ENCODE peak calls at places on chromosomes 13 and 19, in six cellular contexts. One of them, this sample, is unnamed.

GRCh38 chr13:66048888-66049287 is 1181.2 kb downstream of the PCDH9 start:
- DNase-seq in Daoy: no peak
- DNase-seq in left kidney: no peak
- DNase-seq in LoVo: no peak
- DNase-seq in Ammon's horn: no peak
- DNase-seq in fibroblast of pulmonary artery: no peak
- DNase-seq in this sample: no peak

GRCh38 chr13:92842145-92842544 is 384.5 kb upstream of the GPC6 start:
- DNase-seq in Daoy: peak; percentile 15
- DNase-seq in left kidney: no peak
- DNase-seq in LoVo: no peak
- DNase-seq in Ammon's horn: no peak
- DNase-seq in fibroblast of pulmonary artery: peak; percentile 92
- DNase-seq in this sample: no peak

GRCh38 chr13:88908896-88909535 is 1237.8 kb downstream of the SLITRK5 start:
- DNase-seq in Daoy: no peak
- DNase-seq in left kidney: peak; percentile 3
- DNase-seq in LoVo: no peak
- DNase-seq in Ammon's horn: peak; percentile 36
- DNase-seq in fibroblast of pulmonary artery: no peak
- DNase-seq in this sample: no peak

GRCh38 chr13:44230736-44231135 is 142.9 kb upstream of the SERP2 start:
- DNase-seq in Daoy: no peak
- DNase-seq in left kidney: no peak
- DNase-seq in LoVo: no peak
- DNase-seq in Ammon's horn: no peak
- DNase-seq in fibroblast of pulmonary artery: peak; percentile 59
- DNase-seq in this sample: no peak

GRCh38 chr19:27851543-27852060 is 1361.3 kb downstream of the UQCRFS1 start:
- DNase-seq in Daoy: no peak
- DNase-seq in left kidney: no peak
- DNase-seq in LoVo: no peak
- DNase-seq in Ammon's horn: no peak
- DNase-seq in fibroblast of pulmonary artery: no peak
- DNase-seq in this sample: no peak

GRCh38 chr13:97726664-97727235 is 226.7 kb upstream of the IPO5 start:
- DNase-seq in Daoy: no peak
- DNase-seq in left kidney: no peak
- DNase-seq in LoVo: no peak
- DNase-seq in Ammon's horn: no peak
- DNase-seq in fibroblast of pulmonary artery: peak; percentile 94
- DNase-seq in this sample: no peak

GRCh38 chr13:40667622-40667978 is 1.2 kb upstream of the FOXO1 start:
- DNase-seq in Daoy: no peak
- DNase-seq in left kidney: no peak
- DNase-seq in LoVo: no peak
- DNase-seq in Ammon's horn: peak; percentile 16
- DNase-seq in fibroblast of pulmonary artery: no peak
- DNase-seq in this sample: no peak

GRCh38 chr13:112522578-112522977 is 65.4 kb downstream of the TUBGCP3 start:
- DNase-seq in Daoy: no peak
- DNase-seq in left kidney: no peak
- DNase-seq in LoVo: no peak
- DNase-seq in Ammon's horn: no peak
- DNase-seq in fibroblast of pulmonary artery: no peak
- DNase-seq in this sample: no peak

GRCh38 chr19:40055832-40056504 is at the start of gene ZNF780B:
- DNase-seq in Daoy: peak; percentile 69
- DNase-seq in left kidney: peak; percentile 87
- DNase-seq in LoVo: peak; percentile 63
- DNase-seq in Ammon's horn: peak; percentile 82
- DNase-seq in fibroblast of pulmonary artery: peak; percentile 59
- DNase-seq in this sample: peak; percentile 84

GRCh38 chr13:101649490-101650126 is 197.1 kb downstream of the ITGBL1 start:
- DNase-seq in Daoy: peak; percentile 10
- DNase-seq in left kidney: peak; percentile 86
- DNase-seq in LoVo: no peak
- DNase-seq in Ammon's horn: no peak
- DNase-seq in fibroblast of pulmonary artery: peak; percentile 72
- DNase-seq in this sample: no peak

GRCh38 chr19:50460161-50460765 is 16.0 kb upstream of the EMC10 start:
- DNase-seq in Daoy: peak; percentile 70
- DNase-seq in left kidney: peak; percentile 79
- DNase-seq in LoVo: no peak
- DNase-seq in Ammon's horn: no peak
- DNase-seq in fibroblast of pulmonary artery: peak; percentile 30
- DNase-seq in this sample: no peak

GRCh38 chr13:32610538-32610937 is 24.3 kb downstream of the PDS5B start:
- DNase-seq in Daoy: no peak
- DNase-seq in left kidney: no peak
- DNase-seq in LoVo: no peak
- DNase-seq in Ammon's horn: no peak
- DNase-seq in fibroblast of pulmonary artery: no peak
- DNase-seq in this sample: no peak

GRCh38 chr13:20109037-20109436 is 51.8 kb downstream of the GJA3 start:
- DNase-seq in Daoy: no peak
- DNase-seq in left kidney: no peak
- DNase-seq in LoVo: no peak
- DNase-seq in Ammon's horn: no peak
- DNase-seq in fibroblast of pulmonary artery: no peak
- DNase-seq in this sample: no peak

GRCh38 chr13:78187781-78188180 is 269.1 kb upstream of the EDNRB start:
- DNase-seq in Daoy: no peak
- DNase-seq in left kidney: no peak
- DNase-seq in LoVo: no peak
- DNase-seq in Ammon's horn: no peak
- DNase-seq in fibroblast of pulmonary artery: no peak
- DNase-seq in this sample: no peak

GRCh38 chr19:7883796-7884570 is 4.3 kb upstream of the LRRC8E start:
- DNase-seq in Daoy: peak; percentile 58
- DNase-seq in left kidney: no peak
- DNase-seq in LoVo: no peak
- DNase-seq in Ammon's horn: no peak
- DNase-seq in fibroblast of pulmonary artery: no peak
- DNase-seq in this sample: no peak

GRCh38 chr13:43751624-43752023 is 35.1 kb downstream of the ENOX1 start:
- DNase-seq in Daoy: no peak
- DNase-seq in left kidney: no peak
- DNase-seq in LoVo: no peak
- DNase-seq in Ammon's horn: no peak
- DNase-seq in fibroblast of pulmonary artery: peak; percentile 11
- DNase-seq in this sample: no peak

GRCh38 chr13:62123409-62123808 is 707.8 kb upstream of the PCDH20 start:
- DNase-seq in Daoy: no peak
- DNase-seq in left kidney: no peak
- DNase-seq in LoVo: no peak
- DNase-seq in Ammon's horn: no peak
- DNase-seq in fibroblast of pulmonary artery: no peak
- DNase-seq in this sample: no peak

GRCh38 chr13:59643906-59644626 is 519.7 kb downstream of the DIAPH3 start:
- DNase-seq in Daoy: no peak
- DNase-seq in left kidney: peak; percentile 34
- DNase-seq in LoVo: peak; percentile 48
- DNase-seq in Ammon's horn: no peak
- DNase-seq in fibroblast of pulmonary artery: no peak
- DNase-seq in this sample: no peak

GRCh38 chr19:41412953-41413352 is 14.2 kb downstream of the B3GNT8 start:
- DNase-seq in Daoy: no peak
- DNase-seq in left kidney: no peak
- DNase-seq in LoVo: no peak
- DNase-seq in Ammon's horn: no peak
- DNase-seq in fibroblast of pulmonary artery: no peak
- DNase-seq in this sample: no peak

GRCh38 chr13:75635101-75635620 is 969 bp upstream of the LMO7 start:
- DNase-seq in Daoy: peak; percentile 2
- DNase-seq in left kidney: no peak
- DNase-seq in LoVo: no peak
- DNase-seq in Ammon's horn: no peak
- DNase-seq in fibroblast of pulmonary artery: no peak
- DNase-seq in this sample: no peak

GRCh38 chr19:34757441-34757840 is 15.6 kb downstream of the ZNF599 start:
- DNase-seq in Daoy: no peak
- DNase-seq in left kidney: no peak
- DNase-seq in LoVo: no peak
- DNase-seq in Ammon's horn: no peak
- DNase-seq in fibroblast of pulmonary artery: no peak
- DNase-seq in this sample: no peak

GRCh38 chr19:30118760-30119159 is 176.7 kb downstream of the URI1 start:
- DNase-seq in Daoy: no peak
- DNase-seq in left kidney: no peak
- DNase-seq in LoVo: no peak
- DNase-seq in Ammon's horn: no peak
- DNase-seq in fibroblast of pulmonary artery: no peak
- DNase-seq in this sample: no peak

GRCh38 chr13:79075703-79076102 is 330.4 kb downstream of the RBM26 start:
- DNase-seq in Daoy: no peak
- DNase-seq in left kidney: no peak
- DNase-seq in LoVo: no peak
- DNase-seq in Ammon's horn: no peak
- DNase-seq in fibroblast of pulmonary artery: no peak
- DNase-seq in this sample: no peak

GRCh38 chr13:40589285-40590109 is 76.9 kb downstream of the FOXO1 start:
- DNase-seq in Daoy: peak; percentile 56
- DNase-seq in left kidney: peak; percentile 79
- DNase-seq in LoVo: no peak
- DNase-seq in Ammon's horn: peak; percentile 83
- DNase-seq in fibroblast of pulmonary artery: peak; percentile 90
- DNase-seq in this sample: peak; percentile 22

GRCh38 chr19:17248011-17248776 is 2.5 kb upstream of the NR2F6 start:
- DNase-seq in Daoy: no peak
- DNase-seq in left kidney: peak; percentile 84
- DNase-seq in LoVo: no peak
- DNase-seq in Ammon's horn: no peak
- DNase-seq in fibroblast of pulmonary artery: no peak
- DNase-seq in this sample: peak; percentile 20

GRCh38 chr13:30580852-30581502 is 36.7 kb upstream of the USPL1 start:
- DNase-seq in Daoy: peak; percentile 46
- DNase-seq in left kidney: no peak
- DNase-seq in LoVo: no peak
- DNase-seq in Ammon's horn: no peak
- DNase-seq in fibroblast of pulmonary artery: no peak
- DNase-seq in this sample: no peak

GRCh38 chr19:44554641-44555246 is 25.3 kb upstream of the CEACAM20 start:
- DNase-seq in Daoy: no peak
- DNase-seq in left kidney: no peak
- DNase-seq in LoVo: no peak
- DNase-seq in Ammon's horn: no peak
- DNase-seq in fibroblast of pulmonary artery: no peak
- DNase-seq in this sample: no peak

GRCh38 chr19:45439569-45440258 is 16.0 kb upstream of the ERCC1 start:
- DNase-seq in Daoy: peak; percentile 84
- DNase-seq in left kidney: peak; percentile 85
- DNase-seq in LoVo: peak; percentile 78
- DNase-seq in Ammon's horn: peak; percentile 82
- DNase-seq in fibroblast of pulmonary artery: peak; percentile 73
- DNase-seq in this sample: peak; percentile 85

GRCh38 chr13:82947121-82948077 is 934.9 kb downstream of the SLITRK1 start:
- DNase-seq in Daoy: no peak
- DNase-seq in left kidney: peak; percentile 23
- DNase-seq in LoVo: peak; percentile 19
- DNase-seq in Ammon's horn: no peak
- DNase-seq in fibroblast of pulmonary artery: peak; percentile 3
- DNase-seq in this sample: no peak

GRCh38 chr13:98377635-98378378 is 199.1 kb downstream of the STK24 start:
- DNase-seq in Daoy: no peak
- DNase-seq in left kidney: no peak
- DNase-seq in LoVo: no peak
- DNase-seq in Ammon's horn: no peak
- DNase-seq in fibroblast of pulmonary artery: no peak
- DNase-seq in this sample: no peak

GRCh38 chr19:50510121-50510670 is 795 bp downstream of the JOSD2 start:
- DNase-seq in Daoy: no peak
- DNase-seq in left kidney: peak; percentile 51
- DNase-seq in LoVo: no peak
- DNase-seq in Ammon's horn: no peak
- DNase-seq in fibroblast of pulmonary artery: no peak
- DNase-seq in this sample: no peak

GRCh38 chr13:49749852-49750251 is 42.6 kb downstream of the KPNA3 start:
- DNase-seq in Daoy: no peak
- DNase-seq in left kidney: no peak
- DNase-seq in LoVo: no peak
- DNase-seq in Ammon's horn: no peak
- DNase-seq in fibroblast of pulmonary artery: peak; percentile 7
- DNase-seq in this sample: no peak

GRCh38 chr13:29435125-29435911 is 160.2 kb downstream of the SLC7A1 start:
- DNase-seq in Daoy: peak; percentile 69
- DNase-seq in left kidney: peak; percentile 44
- DNase-seq in LoVo: no peak
- DNase-seq in Ammon's horn: no peak
- DNase-seq in fibroblast of pulmonary artery: peak; percentile 89
- DNase-seq in this sample: no peak

GRCh38 chr19:47111081-47111589 is 2.4 kb downstream of the ZC3H4 start:
- DNase-seq in Daoy: peak; percentile 31
- DNase-seq in left kidney: peak; percentile 69
- DNase-seq in LoVo: no peak
- DNase-seq in Ammon's horn: peak; percentile 36
- DNase-seq in fibroblast of pulmonary artery: no peak
- DNase-seq in this sample: no peak

GRCh38 chr19:47122359-47123335 is 8.0 kb upstream of the SAE1 start:
- DNase-seq in Daoy: peak; percentile 76
- DNase-seq in left kidney: no peak
- DNase-seq in LoVo: no peak
- DNase-seq in Ammon's horn: no peak
- DNase-seq in fibroblast of pulmonary artery: peak; percentile 74
- DNase-seq in this sample: no peak

GRCh38 chr13:74555291-74556001 is 421.2 kb upstream of the KLF12 start:
- DNase-seq in Daoy: no peak
- DNase-seq in left kidney: no peak
- DNase-seq in LoVo: no peak
- DNase-seq in Ammon's horn: no peak
- DNase-seq in fibroblast of pulmonary artery: no peak
- DNase-seq in this sample: peak; percentile 60

GRCh38 chr19:10568444-10568825 is 344 bp downstream of the CDKN2D start:
- DNase-seq in Daoy: peak; percentile 64
- DNase-seq in left kidney: no peak
- DNase-seq in LoVo: peak; percentile 29
- DNase-seq in Ammon's horn: peak; percentile 46
- DNase-seq in fibroblast of pulmonary artery: no peak
- DNase-seq in this sample: no peak

GRCh38 chr13:77891041-77891440 is 27.6 kb downstream of the EDNRB start:
- DNase-seq in Daoy: no peak
- DNase-seq in left kidney: no peak
- DNase-seq in LoVo: no peak
- DNase-seq in Ammon's horn: no peak
- DNase-seq in fibroblast of pulmonary artery: peak; percentile 24
- DNase-seq in this sample: peak; percentile 62

This sample was measured in NCI-H2171 treated with DMSO at 0.1 percent for 48 hours.